ENCODE peak calls at places on chromosomes 7 and 10, in four cellular contexts. M is lower lobe of right lung; K is SHP77 treated with DMSO at 0.1 percent for 48 hours; G is CD8-positive, alpha-beta memory T cell. S is an unnamed sample.

GRCh38 chr10:72239409-72239808 is 23.3 kb upstream of the ASCC1 start:
- DNase-seq in M (no peak), K (no peak), G (no peak), S (no peak)

GRCh38 chr7:71303566-71303965 is 171.6 kb downstream of the GALNT17 start:
- DNase-seq in M (no peak), K (no peak), G (no peak), S (no peak)

GRCh38 chr7:46195934-46196333 is 274.9 kb upstream of the IGFBP3 start:
- DNase-seq in M (no peak), K (no peak), G (no peak), S (no peak)

GRCh38 chr7:33554046-33554445 is 351.3 kb upstream of the BMPER start:
- DNase-seq in M (no peak), K (no peak), G (no peak), S (no peak)

GRCh38 chr7:947391-948210 is 6.9 kb downstream of the ADAP1 start:
- DNase-seq in M (peak), K (no peak), G (no peak), S (no peak)

GRCh38 chr10:69874464-69874863 is 72.8 kb downstream of the COL13A1 start:
- DNase-seq in M (no peak), K (no peak), G (no peak), S (no peak)

GRCh38 chr7:135001390-135002165 is 15.3 kb downstream of the AGBL3 start:
- DNase-seq in M (no peak), K (no peak), G (no peak), S (no peak)

GRCh38 chr7:134891262-134892001 is 94.9 kb upstream of the AGBL3 start:
- DNase-seq in M (peak), K (peak), G (no peak), S (no peak)

GRCh38 chr7:80641548-80641947 is 3.1 kb downstream of the CD36 start:
- DNase-seq in M (no peak), K (no peak), G (no peak), S (no peak)

GRCh38 chr10:6721964-6722615 is 142.0 kb upstream of the PRKCQ start:
- DNase-seq in M (no peak), K (no peak), G (no peak), S (no peak)

GRCh38 chr7:86939197-86939814 is 120.1 kb downstream of the ELAPOR2 start:
- DNase-seq in M (no peak), K (peak), G (peak), S (peak)

GRCh38 chr7:41047789-41048191 is 655.1 kb downstream of the INHBA start:
- DNase-seq in M (no peak), K (peak), G (no peak), S (no peak)

GRCh38 chr10:26881600-26882331 is 21.0 kb upstream of the ABI1 start:
- DNase-seq in M (no peak), K (peak), G (peak), S (peak)

GRCh38 chr10:132142396-132143161 is 44.2 kb upstream of the DPYSL4 start:
- DNase-seq in M (peak), K (no peak), G (peak), S (no peak)

GRCh38 chr7:138980575-138981285 is 459 bp downstream of the KIAA1549 start:
- DNase-seq in M (peak), K (peak), G (no peak), S (no peak)

GRCh38 chr7:139737221-139738100 is 40.3 kb downstream of the HIPK2 start:
- DNase-seq in M (no peak), K (no peak), G (no peak), S (no peak)